ENCODE peak calls at places on chromosomes 12 and 14, in six cellular contexts. One of them, this sample, is unnamed.

GRCh38 chr12:132117558-132117875 is 26.6 kb downstream of the DDX51 start:
- DNase-seq in right cardiac atrium: no peak
- DNase-seq in ovary: no peak
- DNase-seq in fibroblast of pulmonary artery: no peak
- DNase-seq in heart left ventricle: no peak
- DNase-seq in naive thymus-derived CD4-positive, alpha-beta T cell: no peak
- DNase-seq in this sample: no peak

GRCh38 chr14:86481105-86481504 is 951.2 kb downstream of the FLRT2 start:
- DNase-seq in right cardiac atrium: no peak
- DNase-seq in ovary: no peak
- DNase-seq in fibroblast of pulmonary artery: peak
- DNase-seq in heart left ventricle: no peak
- DNase-seq in naive thymus-derived CD4-positive, alpha-beta T cell: no peak
- DNase-seq in this sample: no peak

GRCh38 chr12:79255326-79255725 is 390.8 kb downstream of the SYT1 start:
- DNase-seq in right cardiac atrium: no peak
- DNase-seq in ovary: no peak
- DNase-seq in fibroblast of pulmonary artery: no peak
- DNase-seq in heart left ventricle: no peak
- DNase-seq in naive thymus-derived CD4-positive, alpha-beta T cell: no peak
- DNase-seq in this sample: no peak

GRCh38 chr14:23067847-23068791 is 10.8 kb upstream of the CDH24 start:
- DNase-seq in right cardiac atrium: no peak
- DNase-seq in ovary: no peak
- DNase-seq in fibroblast of pulmonary artery: no peak
- DNase-seq in heart left ventricle: no peak
- DNase-seq in naive thymus-derived CD4-positive, alpha-beta T cell: no peak
- DNase-seq in this sample: no peak

GRCh38 chr14:50778757-50779483 is 52.0 kb downstream of the NIN start:
- DNase-seq in right cardiac atrium: no peak
- DNase-seq in ovary: no peak
- DNase-seq in fibroblast of pulmonary artery: no peak
- DNase-seq in heart left ventricle: no peak
- DNase-seq in naive thymus-derived CD4-positive, alpha-beta T cell: no peak
- DNase-seq in this sample: no peak

GRCh38 chr14:58901826-58902225 is 264.1 kb downstream of the DACT1 start:
- DNase-seq in right cardiac atrium: no peak
- DNase-seq in ovary: no peak
- DNase-seq in fibroblast of pulmonary artery: no peak
- DNase-seq in heart left ventricle: no peak
- DNase-seq in naive thymus-derived CD4-positive, alpha-beta T cell: no peak
- DNase-seq in this sample: no peak

GRCh38 chr12:97650242-97650641 is 187.6 kb downstream of the RMST start:
- DNase-seq in right cardiac atrium: no peak
- DNase-seq in ovary: no peak
- DNase-seq in fibroblast of pulmonary artery: no peak
- DNase-seq in heart left ventricle: no peak
- DNase-seq in naive thymus-derived CD4-positive, alpha-beta T cell: no peak
- DNase-seq in this sample: no peak

GRCh38 chr14:65981192-65981843 is 504.9 kb upstream of the CCDC196 start:
- DNase-seq in right cardiac atrium: no peak
- DNase-seq in ovary: no peak
- DNase-seq in fibroblast of pulmonary artery: no peak
- DNase-seq in heart left ventricle: no peak
- DNase-seq in naive thymus-derived CD4-positive, alpha-beta T cell: no peak
- DNase-seq in this sample: no peak

GRCh38 chr14:101007004-101007614 is 103.6 kb upstream of the RTL1 start:
- DNase-seq in right cardiac atrium: no peak
- DNase-seq in ovary: no peak
- DNase-seq in fibroblast of pulmonary artery: no peak
- DNase-seq in heart left ventricle: peak
- DNase-seq in naive thymus-derived CD4-positive, alpha-beta T cell: no peak
- DNase-seq in this sample: no peak

GRCh38 chr12:115423546-115423987 is 739.6 kb upstream of the TBX3 start:
- DNase-seq in right cardiac atrium: no peak
- DNase-seq in ovary: no peak
- DNase-seq in fibroblast of pulmonary artery: no peak
- DNase-seq in heart left ventricle: no peak
- DNase-seq in naive thymus-derived CD4-positive, alpha-beta T cell: no peak
- DNase-seq in this sample: no peak

GRCh38 chr12:45877069-45877468 is 113.3 kb downstream of the SCAF11 start:
- DNase-seq in right cardiac atrium: no peak
- DNase-seq in ovary: no peak
- DNase-seq in fibroblast of pulmonary artery: no peak
- DNase-seq in heart left ventricle: no peak
- DNase-seq in naive thymus-derived CD4-positive, alpha-beta T cell: no peak
- DNase-seq in this sample: no peak

GRCh38 chr12:80937391-80938238 is at the start of gene LIN7A:
- DNase-seq in right cardiac atrium: peak
- DNase-seq in ovary: peak
- DNase-seq in fibroblast of pulmonary artery: peak
- DNase-seq in heart left ventricle: peak
- DNase-seq in naive thymus-derived CD4-positive, alpha-beta T cell: no peak
- DNase-seq in this sample: peak

GRCh38 chr12:101567918-101568317 is 26.9 kb upstream of the MYBPC1 start:
- DNase-seq in right cardiac atrium: no peak
- DNase-seq in ovary: no peak
- DNase-seq in fibroblast of pulmonary artery: no peak
- DNase-seq in heart left ventricle: no peak
- DNase-seq in naive thymus-derived CD4-positive, alpha-beta T cell: no peak
- DNase-seq in this sample: peak

GRCh38 chr12:48977290-48978281 is 536 bp upstream of the WNT1 start:
- DNase-seq in right cardiac atrium: peak
- DNase-seq in ovary: no peak
- DNase-seq in fibroblast of pulmonary artery: peak
- DNase-seq in heart left ventricle: peak
- DNase-seq in naive thymus-derived CD4-positive, alpha-beta T cell: peak
- DNase-seq in this sample: no peak

GRCh38 chr12:70691018-70691672 is 53.9 kb upstream of the PTPRB start:
- DNase-seq in right cardiac atrium: no peak
- DNase-seq in ovary: no peak
- DNase-seq in fibroblast of pulmonary artery: peak
- DNase-seq in heart left ventricle: no peak
- DNase-seq in naive thymus-derived CD4-positive, alpha-beta T cell: no peak
- DNase-seq in this sample: no peak

GRCh38 chr12:105204916-105205315 is 31.1 kb downstream of the APPL2 start:
- DNase-seq in right cardiac atrium: no peak
- DNase-seq in ovary: no peak
- DNase-seq in fibroblast of pulmonary artery: peak
- DNase-seq in heart left ventricle: no peak
- DNase-seq in naive thymus-derived CD4-positive, alpha-beta T cell: no peak
- DNase-seq in this sample: no peak

GRCh38 chr12:79560165-79560889 is 130.4 kb downstream of the PAWR start:
- DNase-seq in right cardiac atrium: no peak
- DNase-seq in ovary: no peak
- DNase-seq in fibroblast of pulmonary artery: no peak
- DNase-seq in heart left ventricle: no peak
- DNase-seq in naive thymus-derived CD4-positive, alpha-beta T cell: no peak
- DNase-seq in this sample: no peak

GRCh38 chr12:74599932-74600331 is 62.3 kb downstream of the ATXN7L3B start:
- DNase-seq in right cardiac atrium: no peak
- DNase-seq in ovary: no peak
- DNase-seq in fibroblast of pulmonary artery: no peak
- DNase-seq in heart left ventricle: no peak
- DNase-seq in naive thymus-derived CD4-positive, alpha-beta T cell: no peak
- DNase-seq in this sample: no peak

GRCh38 chr12:91877461-91878230 is 268.0 kb downstream of the BTG1 start:
- DNase-seq in right cardiac atrium: no peak
- DNase-seq in ovary: no peak
- DNase-seq in fibroblast of pulmonary artery: no peak
- DNase-seq in heart left ventricle: no peak
- DNase-seq in naive thymus-derived CD4-positive, alpha-beta T cell: peak
- DNase-seq in this sample: no peak

GRCh38 chr12:115478505-115478904 is 794.5 kb upstream of the TBX3 start:
- DNase-seq in right cardiac atrium: no peak
- DNase-seq in ovary: no peak
- DNase-seq in fibroblast of pulmonary artery: no peak
- DNase-seq in heart left ventricle: no peak
- DNase-seq in naive thymus-derived CD4-positive, alpha-beta T cell: no peak
- DNase-seq in this sample: no peak

GRCh38 chr12:26789731-26790644 is 43.0 kb downstream of the ITPR2 start:
- DNase-seq in right cardiac atrium: no peak
- DNase-seq in ovary: no peak
- DNase-seq in fibroblast of pulmonary artery: peak
- DNase-seq in heart left ventricle: no peak
- DNase-seq in naive thymus-derived CD4-positive, alpha-beta T cell: no peak
- DNase-seq in this sample: no peak

GRCh38 chr14:42541535-42542001 is 934.9 kb downstream of the LRFN5 start:
- DNase-seq in right cardiac atrium: no peak
- DNase-seq in ovary: no peak
- DNase-seq in fibroblast of pulmonary artery: peak
- DNase-seq in heart left ventricle: no peak
- DNase-seq in naive thymus-derived CD4-positive, alpha-beta T cell: no peak
- DNase-seq in this sample: no peak

GRCh38 chr12:41992692-41993215 is 151.9 kb downstream of the GXYLT1 start:
- DNase-seq in right cardiac atrium: no peak
- DNase-seq in ovary: no peak
- DNase-seq in fibroblast of pulmonary artery: no peak
- DNase-seq in heart left ventricle: no peak
- DNase-seq in naive thymus-derived CD4-positive, alpha-beta T cell: no peak
- DNase-seq in this sample: no peak

GRCh38 chr12:110600254-110600653 is 13.7 kb upstream of the TCTN1 start:
- DNase-seq in right cardiac atrium: no peak
- DNase-seq in ovary: no peak
- DNase-seq in fibroblast of pulmonary artery: peak
- DNase-seq in heart left ventricle: no peak
- DNase-seq in naive thymus-derived CD4-positive, alpha-beta T cell: peak
- DNase-seq in this sample: no peak

DNA sequence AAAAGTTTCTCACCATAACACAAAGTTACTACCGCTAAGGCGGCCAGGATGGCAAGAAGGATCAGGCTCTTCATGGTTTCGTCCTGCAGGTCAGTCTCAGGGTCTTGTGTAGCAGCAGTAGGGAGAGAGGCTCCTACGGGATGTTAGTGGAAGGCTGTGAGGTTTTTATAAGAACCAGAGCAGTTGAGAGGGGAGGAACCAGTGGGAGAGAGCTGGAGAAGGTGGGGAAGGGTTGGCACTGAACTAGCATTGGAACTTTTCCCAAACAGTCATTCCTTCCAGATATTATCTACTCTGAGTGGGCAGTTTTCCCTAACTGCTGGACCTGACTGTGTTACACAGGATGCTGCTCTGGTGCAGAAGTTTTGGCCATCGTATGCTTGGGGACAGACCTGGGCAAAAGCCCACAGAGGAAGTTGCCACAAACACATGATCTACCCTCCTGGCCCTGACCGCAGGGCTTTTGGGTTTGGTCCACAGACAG is at the start of gene MGP:
- DNase-seq in right cardiac atrium: peak
- DNase-seq in ovary: peak
- DNase-seq in fibroblast of pulmonary artery: peak
- DNase-seq in heart left ventricle: no peak
- DNase-seq in naive thymus-derived CD4-positive, alpha-beta T cell: no peak
- DNase-seq in this sample: peak
- H3K4me3 ChIP-seq in right cardiac atrium: peak
- H3K4me3 ChIP-seq in ovary: peak
- H3K4me3 ChIP-seq in fibroblast of pulmonary artery: peak
- H3K4me3 ChIP-seq in heart left ventricle: peak
- H3K4me3 ChIP-seq in naive thymus-derived CD4-positive, alpha-beta T cell: no peak
- H3K4me3 ChIP-seq in this sample: peak

DNA sequence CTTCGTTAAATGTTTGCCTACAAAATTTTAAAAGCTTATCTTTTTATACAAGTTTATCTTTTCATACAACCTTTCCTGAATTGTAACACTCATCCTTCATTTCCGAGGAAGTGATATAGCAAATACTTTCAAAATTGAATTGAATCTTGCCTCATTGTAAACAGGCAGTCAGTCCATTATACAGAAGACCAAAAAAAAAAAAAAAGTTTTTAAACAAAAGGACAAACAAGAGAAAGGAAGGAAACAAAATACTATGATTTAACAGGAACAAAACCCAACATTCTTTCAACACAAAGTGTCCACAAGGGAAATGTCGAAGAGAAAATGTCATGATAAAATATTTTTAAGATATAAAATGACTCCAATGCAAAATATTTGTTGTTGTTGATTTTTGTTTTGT is 8.5 kb downstream of the ATF7 start:
- DNase-seq in right cardiac atrium: no peak
- DNase-seq in ovary: no peak
- DNase-seq in fibroblast of pulmonary artery: no peak
- DNase-seq in heart left ventricle: no peak
- DNase-seq in naive thymus-derived CD4-positive, alpha-beta T cell: no peak
- DNase-seq in this sample: no peak
- H3K4me3 ChIP-seq in right cardiac atrium: peak
- H3K4me3 ChIP-seq in ovary: peak
- H3K4me3 ChIP-seq in fibroblast of pulmonary artery: no peak
- H3K4me3 ChIP-seq in heart left ventricle: peak
- H3K4me3 ChIP-seq in naive thymus-derived CD4-positive, alpha-beta T cell: no peak
- H3K4me3 ChIP-seq in this sample: peak

GRCh38 chr14:28766505-28767238 is at the start of gene FOXG1:
- DNase-seq in right cardiac atrium: no peak
- DNase-seq in ovary: peak
- DNase-seq in fibroblast of pulmonary artery: peak
- DNase-seq in heart left ventricle: no peak
- DNase-seq in naive thymus-derived CD4-positive, alpha-beta T cell: no peak
- DNase-seq in this sample: no peak
- H3K4me3 ChIP-seq in right cardiac atrium: peak
- H3K4me3 ChIP-seq in ovary: peak
- H3K4me3 ChIP-seq in fibroblast of pulmonary artery: peak
- H3K4me3 ChIP-seq in heart left ventricle: peak
- H3K4me3 ChIP-seq in naive thymus-derived CD4-positive, alpha-beta T cell: no peak
- H3K4me3 ChIP-seq in this sample: peak

GRCh38 chr12:113589437-113589836 is 117.8 kb upstream of the LHX5 start:
- DNase-seq in right cardiac atrium: no peak
- DNase-seq in ovary: no peak
- DNase-seq in fibroblast of pulmonary artery: no peak
- DNase-seq in heart left ventricle: no peak
- DNase-seq in naive thymus-derived CD4-positive, alpha-beta T cell: no peak
- DNase-seq in this sample: no peak

GRCh38 chr12:113582521-113583218 is 111.0 kb upstream of the LHX5 start:
- DNase-seq in right cardiac atrium: no peak
- DNase-seq in ovary: no peak
- DNase-seq in fibroblast of pulmonary artery: no peak
- DNase-seq in heart left ventricle: no peak
- DNase-seq in naive thymus-derived CD4-positive, alpha-beta T cell: no peak
- DNase-seq in this sample: no peak

GRCh38 chr12:113586461-113586860 is 114.8 kb upstream of the LHX5 start:
- DNase-seq in right cardiac atrium: no peak
- DNase-seq in ovary: no peak
- DNase-seq in fibroblast of pulmonary artery: no peak
- DNase-seq in heart left ventricle: no peak
- DNase-seq in naive thymus-derived CD4-positive, alpha-beta T cell: no peak
- DNase-seq in this sample: no peak

GRCh38 chr12:113591480-113591971 is 119.9 kb upstream of the LHX5 start:
- DNase-seq in right cardiac atrium: no peak
- DNase-seq in ovary: no peak
- DNase-seq in fibroblast of pulmonary artery: no peak
- DNase-seq in heart left ventricle: no peak
- DNase-seq in naive thymus-derived CD4-positive, alpha-beta T cell: no peak
- DNase-seq in this sample: no peak

DNA sequence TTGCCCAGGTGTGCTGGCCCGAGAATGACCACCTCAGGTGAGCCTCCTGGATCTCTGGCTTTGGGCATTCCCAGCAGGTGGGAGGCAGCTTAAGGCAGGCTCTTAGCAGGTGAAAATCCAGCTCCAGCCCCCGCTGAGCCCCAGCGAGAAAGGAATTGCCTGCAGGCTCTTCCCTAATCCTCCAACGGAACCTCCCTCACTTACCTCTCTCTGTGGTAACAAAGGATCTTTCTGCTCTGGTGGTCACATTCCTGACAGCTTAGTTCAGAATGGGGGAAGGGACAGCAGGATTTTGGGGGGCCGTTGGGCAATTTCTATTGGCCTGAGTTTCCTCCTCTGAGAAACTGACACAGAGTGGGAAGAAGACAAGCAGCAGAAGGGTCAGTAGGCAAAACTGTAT is 116.0 kb upstream of the LHX5 start:
- DNase-seq in right cardiac atrium: no peak
- DNase-seq in ovary: no peak
- DNase-seq in fibroblast of pulmonary artery: no peak
- DNase-seq in heart left ventricle: no peak
- DNase-seq in naive thymus-derived CD4-positive, alpha-beta T cell: no peak
- DNase-seq in this sample: no peak
- H3K4me3 ChIP-seq in right cardiac atrium: no peak
- H3K4me3 ChIP-seq in ovary: no peak
- H3K4me3 ChIP-seq in fibroblast of pulmonary artery: no peak
- H3K4me3 ChIP-seq in heart left ventricle: no peak
- H3K4me3 ChIP-seq in naive thymus-derived CD4-positive, alpha-beta T cell: no peak
- H3K4me3 ChIP-seq in this sample: no peak

This sample was measured in gastrocnemius medialis.